ENCODE peak calls at places on chromosomes 2 and 18, in four cellular contexts. One of them, this sample, is unnamed. For H3K4me1, the result is how much of the 10 kb centered on the place peaks cover.

GRCh38 chr18:11251891-11252270 is 102.5 kb upstream of the PIEZO2 start:
- DNase-seq in breast epithelium: no peak
- DNase-seq in cardiac muscle cell: peak
- DNase-seq in A549: no peak
- DNase-seq in this sample: no peak

GRCh38 chr2:148667114-148667513 is 22.6 kb downstream of the EPC2 start:
- DNase-seq in breast epithelium: no peak
- DNase-seq in A549: no peak
- DNase-seq in cardiac muscle cell: no peak
- DNase-seq in this sample: no peak

GRCh38 chr2:178756843-178757242 is 50.4 kb downstream of the TTN start:
- DNase-seq in cardiac muscle cell: no peak
- DNase-seq in breast epithelium: no peak
- DNase-seq in A549: no peak
- DNase-seq in this sample: no peak

GRCh38 chr2:234805826-234806225 is 146.0 kb upstream of the SH3BP4 start:
- DNase-seq in cardiac muscle cell: no peak
- DNase-seq in breast epithelium: no peak
- DNase-seq in A549: no peak
- DNase-seq in this sample: no peak

GRCh38 chr18:13446581-13447470 is 228.3 kb downstream of the LDLRAD4 start:
- DNase-seq in A549: peak
- DNase-seq in breast epithelium: no peak
- DNase-seq in cardiac muscle cell: no peak
- DNase-seq in this sample: no peak

GRCh38 chr2:197838036-197838435 is 33.6 kb downstream of the PLCL1 start:
- DNase-seq in breast epithelium: no peak
- DNase-seq in cardiac muscle cell: peak
- DNase-seq in A549: no peak
- DNase-seq in this sample: no peak

GRCh38 chr2:24174851-24175277 is at the start of gene FAM228A:
- DNase-seq in cardiac muscle cell: peak
- DNase-seq in A549: no peak
- DNase-seq in breast epithelium: no peak
- DNase-seq in this sample: no peak

GRCh38 chr2:35933031-35933430 is 422.5 kb upstream of the CRIM1 start:
- DNase-seq in breast epithelium: no peak
- DNase-seq in cardiac muscle cell: no peak
- DNase-seq in A549: no peak
- DNase-seq in this sample: no peak

GRCh38 chr18:22297008-22297407 is 120.7 kb downstream of the CTAGE1 start:
- DNase-seq in cardiac muscle cell: no peak
- DNase-seq in A549: no peak
- DNase-seq in breast epithelium: no peak
- DNase-seq in this sample: no peak

GRCh38 chr18:76494541-76495403 is at the start of gene ZNF516:
- DNase-seq in breast epithelium: no peak
- DNase-seq in A549: peak
- DNase-seq in cardiac muscle cell: peak
- DNase-seq in this sample: peak

GRCh38 chr18:76494181-76494540 is 881 bp downstream of the ZNF516 start:
- DNase-seq in cardiac muscle cell: peak
- DNase-seq in breast epithelium: no peak
- DNase-seq in A549: peak
- DNase-seq in this sample: no peak

GRCh38 chr18:76493213-76494107 is 1.6 kb downstream of the ZNF516 start:
- DNase-seq in A549: peak
- DNase-seq in breast epithelium: no peak
- DNase-seq in cardiac muscle cell: peak
- DNase-seq in this sample: no peak

GRCh38 chr18:76496200-76496890 is 1.3 kb upstream of the ZNF516 start:
- DNase-seq in breast epithelium: no peak
- DNase-seq in cardiac muscle cell: peak
- DNase-seq in A549: no peak
- DNase-seq in this sample: peak

DNA sequence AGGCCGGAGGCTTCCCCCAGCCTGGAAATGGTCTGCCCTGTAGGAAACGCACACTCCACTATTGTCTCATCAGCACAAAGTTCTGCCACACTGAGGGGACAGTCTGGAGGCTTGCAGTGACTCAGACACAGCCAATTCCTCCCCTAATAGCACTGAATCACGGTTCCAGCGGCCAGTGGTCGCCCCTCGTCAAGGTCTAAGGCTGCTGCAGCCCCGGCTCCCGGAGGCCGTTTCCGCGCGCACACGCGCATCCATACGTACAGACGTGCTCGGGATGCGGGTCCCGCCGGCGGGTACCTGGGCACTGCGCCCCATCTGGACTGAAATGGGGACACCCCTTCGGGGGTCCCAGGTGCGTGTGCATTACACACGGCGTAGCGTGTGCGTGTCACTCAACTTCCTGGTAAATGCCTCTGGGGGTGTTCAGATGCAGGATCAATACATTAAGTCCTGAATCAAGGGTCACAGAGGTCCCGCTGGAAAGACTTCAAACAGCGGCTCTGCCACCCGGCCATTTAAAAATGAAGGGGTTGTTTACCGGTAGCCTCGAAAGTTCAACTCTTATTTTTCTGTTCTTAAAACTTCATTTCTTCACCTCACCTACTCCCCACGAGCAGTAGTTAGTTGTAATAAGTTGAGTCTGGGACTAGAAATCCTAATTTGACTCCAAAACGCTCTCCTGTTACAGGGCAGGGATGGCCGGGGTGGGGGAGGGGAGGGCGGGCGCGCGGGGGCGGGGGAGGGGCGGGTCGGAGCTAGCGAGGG is 575 bp upstream of the ZNF516 start:
- DNase-seq in breast epithelium: no peak
- DNase-seq in cardiac muscle cell: peak
- DNase-seq in A549: peak
- DNase-seq in this sample: no peak
- TF ChIP-seq CTCF in breast epithelium: no peak
- TF ChIP-seq CTCF in cardiac muscle cell: no peak
- TF ChIP-seq CTCF in A549: no peak
- TF ChIP-seq CTCF in this sample: no peak

DNA sequence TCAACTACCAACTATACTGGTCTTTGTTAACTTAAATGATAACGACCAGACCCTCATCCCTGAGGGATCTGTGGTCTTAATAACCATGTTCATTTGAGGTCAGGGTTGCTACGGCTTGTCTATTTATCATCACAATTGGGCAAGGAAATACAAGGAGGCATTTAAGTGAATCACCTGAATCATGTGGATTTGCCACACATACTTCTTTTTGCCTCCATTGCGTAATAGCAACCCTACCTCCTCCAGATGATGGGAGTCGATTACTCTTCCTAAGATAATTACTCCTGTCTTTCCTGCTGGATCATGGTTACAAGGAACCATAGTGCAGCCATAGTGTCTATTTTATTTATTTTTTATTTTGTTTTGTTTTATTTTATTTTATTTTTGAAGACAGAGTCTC is 42.2 kb downstream of the TAF4B start:
- DNase-seq in A549: no peak
- DNase-seq in cardiac muscle cell: no peak
- DNase-seq in breast epithelium: no peak
- DNase-seq in this sample: no peak
- H3K4me1 ChIP-seq in A549: under half
- H3K4me1 ChIP-seq in cardiac muscle cell: under half
- H3K4me1 ChIP-seq in breast epithelium: under half
- H3K4me1 ChIP-seq in this sample: under half

DNA sequence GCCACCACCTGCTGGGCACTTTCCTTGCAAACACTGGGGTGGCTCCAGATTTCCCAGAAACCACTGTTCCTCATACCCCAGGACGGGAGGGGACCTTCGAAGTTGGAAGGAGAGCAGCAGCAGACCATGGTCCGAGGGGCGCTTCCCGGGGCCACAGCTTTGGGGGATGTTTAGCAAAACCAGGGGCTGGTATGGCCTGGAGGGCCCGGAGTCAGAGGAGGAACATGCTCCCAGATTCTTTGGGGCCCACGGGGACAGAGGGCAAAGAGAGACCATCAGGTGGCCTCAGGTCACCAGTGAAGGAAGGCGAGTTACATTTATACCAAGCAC is 25.3 kb downstream of the HS6ST1 start:
- DNase-seq in A549: no peak
- DNase-seq in breast epithelium: no peak
- DNase-seq in cardiac muscle cell: no peak
- DNase-seq in this sample: no peak
- H3K4me3 ChIP-seq in A549: no peak
- H3K4me3 ChIP-seq in breast epithelium: no peak
- H3K4me3 ChIP-seq in cardiac muscle cell: no peak
- H3K4me3 ChIP-seq in this sample: no peak

DNA sequence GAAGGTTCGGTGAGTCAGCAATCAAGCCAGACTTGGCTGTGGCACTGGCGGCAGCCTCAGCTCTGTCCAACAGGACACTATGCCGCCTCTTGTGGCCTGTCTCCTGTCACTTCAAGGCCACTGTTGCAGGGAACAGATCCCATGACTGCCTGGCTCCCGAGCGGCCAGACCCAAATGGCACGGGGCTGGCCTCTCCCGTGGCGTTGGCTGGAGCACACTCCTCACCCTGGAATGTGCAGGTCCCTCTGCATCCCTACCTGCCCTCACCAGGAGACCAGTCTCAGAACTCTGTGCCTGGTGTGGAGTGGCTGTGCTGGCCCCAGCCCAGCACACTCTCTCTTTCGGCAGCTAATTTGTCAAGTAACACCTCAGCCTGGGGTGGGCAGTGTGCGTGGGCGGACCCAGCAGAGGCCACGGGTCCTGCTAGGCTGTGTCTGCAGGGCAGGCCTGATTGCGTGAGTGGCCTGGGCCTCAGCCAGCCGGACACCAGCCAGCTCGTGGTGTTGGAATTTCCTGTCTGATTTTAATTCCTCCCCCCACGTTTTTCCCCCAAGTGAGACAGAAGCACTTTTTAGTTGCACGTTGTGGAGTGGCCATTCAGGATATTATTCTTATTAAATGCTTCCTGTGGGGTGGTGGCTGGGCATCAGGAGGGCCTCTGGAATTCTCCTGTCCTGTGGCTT is 179.3 kb downstream of the GLI2 start:
- DNase-seq in breast epithelium: peak
- DNase-seq in cardiac muscle cell: peak
- DNase-seq in A549: peak
- DNase-seq in this sample: peak
- TF ChIP-seq CTCF in breast epithelium: no peak
- TF ChIP-seq CTCF in cardiac muscle cell: no peak
- TF ChIP-seq CTCF in A549: no peak
- TF ChIP-seq CTCF in this sample: no peak

GRCh38 chr2:9793156-9793917 is 49.9 kb upstream of the TAF1B start:
- DNase-seq in A549: no peak
- DNase-seq in breast epithelium: no peak
- DNase-seq in cardiac muscle cell: no peak
- DNase-seq in this sample: peak
- H3K4me1 ChIP-seq in A549: under half
- H3K4me1 ChIP-seq in breast epithelium: under half
- H3K4me1 ChIP-seq in cardiac muscle cell: under half
- H3K4me1 ChIP-seq in this sample: under half

GRCh38 chr2:136065384-136065783 is 52.6 kb downstream of the CXCR4 start:
- DNase-seq in cardiac muscle cell: peak
- DNase-seq in A549: no peak
- DNase-seq in breast epithelium: no peak
- DNase-seq in this sample: no peak
- H3K4me3 ChIP-seq in cardiac muscle cell: no peak
- H3K4me3 ChIP-seq in A549: no peak
- H3K4me3 ChIP-seq in breast epithelium: no peak
- H3K4me3 ChIP-seq in this sample: no peak

GRCh38 chr2:112946086-112946485 is 31.7 kb upstream of the IL36G start:
- DNase-seq in breast epithelium: no peak
- DNase-seq in cardiac muscle cell: no peak
- DNase-seq in A549: no peak
- DNase-seq in this sample: no peak
- TF ChIP-seq CTCF in breast epithelium: no peak
- TF ChIP-seq CTCF in cardiac muscle cell: no peak
- TF ChIP-seq CTCF in A549: no peak
- TF ChIP-seq CTCF in this sample: no peak

GRCh38 chr2:232527905-232528470 is 2.0 kb downstream of the CHRND start:
- DNase-seq in A549: no peak
- DNase-seq in cardiac muscle cell: no peak
- DNase-seq in breast epithelium: no peak
- DNase-seq in this sample: no peak
- H3K4me1 ChIP-seq in A549: under half
- H3K4me1 ChIP-seq in cardiac muscle cell: under half
- H3K4me1 ChIP-seq in breast epithelium: under half
- H3K4me1 ChIP-seq in this sample: under half

GRCh38 chr2:41933585-41934322 is 114.1 kb upstream of the PKDCC start:
- DNase-seq in A549: peak
- DNase-seq in cardiac muscle cell: peak
- DNase-seq in breast epithelium: no peak
- DNase-seq in this sample: no peak

GRCh38 chr2:41930807-41931566 is 116.8 kb upstream of the PKDCC start:
- DNase-seq in breast epithelium: no peak
- DNase-seq in cardiac muscle cell: peak
- DNase-seq in A549: peak
- DNase-seq in this sample: no peak

GRCh38 chr2:41934323-41935003 is 113.4 kb upstream of the PKDCC start:
- DNase-seq in breast epithelium: no peak
- DNase-seq in A549: peak
- DNase-seq in cardiac muscle cell: peak
- DNase-seq in this sample: no peak

GRCh38 chr2:41933035-41933429 is 114.8 kb upstream of the PKDCC start:
- DNase-seq in breast epithelium: no peak
- DNase-seq in cardiac muscle cell: peak
- DNase-seq in A549: no peak
- DNase-seq in this sample: no peak

DNA sequence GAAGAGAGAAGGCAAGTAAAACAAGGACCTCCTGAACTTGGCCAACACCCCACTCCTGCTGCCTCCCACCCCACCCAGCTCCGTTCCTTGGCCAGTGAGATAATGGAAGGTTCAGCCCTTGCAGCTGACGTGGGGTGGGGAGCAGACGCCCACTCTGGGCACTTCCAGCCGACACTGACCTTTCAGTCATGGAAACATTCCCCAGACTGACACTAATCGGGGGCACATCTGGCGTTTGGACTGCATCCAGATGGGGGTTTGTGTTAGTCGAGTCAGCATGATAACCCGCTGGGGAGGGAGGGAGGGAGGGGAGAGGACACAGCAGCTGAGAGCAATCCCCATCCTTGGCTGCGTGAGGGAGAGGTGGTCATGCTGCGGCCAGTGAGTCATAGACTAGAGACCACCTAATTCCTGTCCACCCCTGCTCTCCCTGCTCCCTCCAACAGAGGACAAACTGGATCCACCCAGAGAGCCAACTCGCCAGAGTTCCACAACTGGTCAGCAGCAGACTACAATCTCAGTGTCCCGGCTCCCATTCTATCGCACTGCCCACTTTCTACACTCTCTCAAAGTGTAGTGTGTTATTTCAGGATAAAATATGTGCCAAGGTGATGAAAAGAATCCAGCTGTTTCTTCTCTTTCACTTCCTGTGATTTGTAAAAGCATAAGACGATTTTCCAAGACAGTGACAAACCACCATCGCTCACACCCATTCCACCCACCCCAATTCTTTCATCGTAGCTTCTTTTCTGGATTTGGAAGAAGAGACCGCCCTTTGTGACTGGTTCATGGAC is 115.4 kb upstream of the PKDCC start:
- DNase-seq in breast epithelium: peak
- DNase-seq in A549: no peak
- DNase-seq in cardiac muscle cell: peak
- DNase-seq in this sample: peak
- H3K4me3 ChIP-seq in breast epithelium: no peak
- H3K4me3 ChIP-seq in A549: no peak
- H3K4me3 ChIP-seq in cardiac muscle cell: no peak
- H3K4me3 ChIP-seq in this sample: no peak

This sample was measured in lower lobe of right lung.